ENCODE peak calls at places on chromosome 6, in four cellular contexts. X is H1, Y is H9, S is IMR-90. T is an unnamed sample.

GRCh38 chr6:36301085-36301658 is 31.3 kb downstream of the PNPLA1 start:
- DNase-seq in Y (no peak), S (peak), X (no peak), T (no peak)

GRCh38 chr6:75210885-75211739 is 5.3 kb upstream of the COL12A1 start:
- DNase-seq in Y (no peak), S (peak), X (no peak), T (peak)

GRCh38 chr6:13453771-13454251 is 33.6 kb downstream of the GFOD1 start:
- DNase-seq in Y (no peak), X (no peak), S (peak), T (no peak)

GRCh38 chr6:52365871-52366540 is 4.1 kb downstream of the PAQR8 start:
- DNase-seq in S (peak), X (no peak), Y (no peak), T (no peak)

GRCh38 chr6:122622404-122622938 is 12.3 kb downstream of the PKIB start:
- DNase-seq in X (no peak), Y (no peak), S (no peak), T (no peak)

GRCh38 chr6:141552031-141552430 is 580.7 kb upstream of the GJE1 start:
- DNase-seq in Y (no peak), S (no peak), X (no peak), T (no peak)

GRCh38 chr6:124203106-124203811 is 399.6 kb downstream of the NKAIN2 start:
- DNase-seq in S (no peak), Y (no peak), X (no peak), T (no peak)

GRCh38 chr6:28907394-28907793 is 16.4 kb downstream of the TRIM27 start:
- DNase-seq in X (no peak), Y (no peak), S (peak), T (no peak)

GRCh38 chr6:27651371-27651732 is 178.4 kb upstream of the ZNF184 start:
- DNase-seq in Y (peak), X (no peak), S (no peak), T (peak)

GRCh38 chr6:17021539-17021889 is 80.3 kb upstream of the STMND1 start:
- DNase-seq in Y (no peak), X (no peak), S (peak), T (no peak)

GRCh38 chr6:45310118-45310788 is 17.9 kb upstream of the RUNX2 start:
- DNase-seq in S (no peak), Y (peak), X (no peak), T (peak)

GRCh38 chr6:165858571-165858970 is 195.5 kb upstream of the PDE10A start:
- DNase-seq in S (peak), Y (peak), X (no peak), T (peak)

GRCh38 chr6:56916849-56917551 is 37.9 kb upstream of the BEND6 start:
- DNase-seq in X (no peak), S (no peak), Y (no peak), T (no peak)

GRCh38 chr6:33571637-33572316 is 8.3 kb downstream of the BAK1 start:
- DNase-seq in Y (no peak), X (no peak), S (no peak), T (no peak)

GRCh38 chr6:132114201-132114860 is 163.2 kb upstream of the CCN2 start:
- DNase-seq in Y (no peak), S (peak), X (no peak), T (no peak)

GRCh38 chr6:125307964-125308615 is 6.3 kb upstream of the HDDC2 start:
- DNase-seq in S (no peak), Y (no peak), X (no peak), T (no peak)

GRCh38 chr6:139882234-139882633 is 507.8 kb upstream of the CITED2 start:
- DNase-seq in S (peak), X (no peak), Y (no peak), T (peak)

GRCh38 chr6:157462956-157463742 is 82.2 kb downstream of the ZDHHC14 start:
- DNase-seq in X (no peak), S (no peak), Y (no peak), T (peak)

GRCh38 chr6:170112583-170112860 is 178.4 kb downstream of the DLL1 start:
- DNase-seq in X (peak), S (no peak), Y (no peak), T (no peak)

GRCh38 chr6:35919827-35920751 is 809 bp downstream of the SRPK1 start:
- DNase-seq in S (peak), X (peak), Y (peak), T (peak)

GRCh38 chr6:111692327-111693164 is 86.9 kb upstream of the TRAF3IP2 start:
- DNase-seq in Y (no peak), S (no peak), X (no peak), T (no peak)

GRCh38 chr6:159973951-159974350 is 5.1 kb downstream of the IGF2R start:
- DNase-seq in X (no peak), Y (no peak), S (peak), T (no peak)

GRCh38 chr6:113763883-113764282 is 93.3 kb upstream of the MARCKS start:
- DNase-seq in S (peak), X (no peak), Y (no peak), T (peak)

GRCh38 chr6:139940741-139941712 is 566.6 kb upstream of the CITED2 start:
- DNase-seq in X (no peak), Y (no peak), S (peak), T (peak)

GRCh38 chr6:109417646-109418045 is 22.8 kb downstream of the PPIL6 start:
- DNase-seq in Y (no peak), X (no peak), S (no peak), T (no peak)

GRCh38 chr6:163564536-163564935 is 150.0 kb downstream of the QKI start:
- DNase-seq in Y (no peak), S (no peak), X (no peak), T (no peak)

GRCh38 chr6:18039481-18039880 is 52.0 kb upstream of the KIF13A start:
- DNase-seq in S (peak), Y (no peak), X (no peak), T (no peak)

GRCh38 chr6:75205776-75206334 is at the start of gene COL12A1:
- DNase-seq in Y (peak), X (peak), S (peak), T (peak)

GRCh38 chr6:1390071-1390804 is 862 bp downstream of the FOXF2 start:
- DNase-seq in X (peak), S (peak), Y (peak), T (peak)

GRCh38 chr6:131828080-131828479 is 20.3 kb downstream of the ENPP1 start:
- DNase-seq in X (no peak), S (peak), Y (no peak), T (no peak)

GRCh38 chr6:34205466-34205865 is 31.2 kb upstream of the HMGA1 start:
- DNase-seq in X (no peak), Y (no peak), S (peak), T (no peak)

GRCh38 chr6:165245287-165245686 is 64.1 kb downstream of the C6orf118 start:
- DNase-seq in Y (no peak), S (peak), X (no peak), T (peak)

GRCh38 chr6:129140571-129140970 is 257.6 kb downstream of the LAMA2 start:
- DNase-seq in S (peak), Y (no peak), X (no peak), T (no peak)

GRCh38 chr6:81962198-81962597 is 209.7 kb upstream of the TENT5A start:
- DNase-seq in Y (no peak), X (no peak), S (no peak), T (no peak)

GRCh38 chr6:4647414-4648365 is 128.5 kb upstream of the CDYL start:
- DNase-seq in X (peak), S (peak), Y (peak), T (peak)

GRCh38 chr6:166005401-166005845 is 162.2 kb downstream of the TBXT start:
- DNase-seq in S (peak), Y (no peak), X (no peak), T (no peak)

GRCh38 chr6:168264593-168265335 is 54.8 kb downstream of the DACT2 start:
- DNase-seq in Y (no peak), X (no peak), S (no peak), T (peak)

GRCh38 chr6:137690029-137690428 is 177.0 kb upstream of the TNFAIP3 start:
- DNase-seq in Y (no peak), X (no peak), S (no peak), T (no peak)

GRCh38 chr6:137692308-137692707 is 174.8 kb upstream of the TNFAIP3 start:
- DNase-seq in S (no peak), Y (no peak), X (no peak), T (no peak)

GRCh38 chr6:137692806-137693205 is 174.3 kb upstream of the TNFAIP3 start:
- DNase-seq in S (peak), X (no peak), Y (no peak), T (no peak)

GRCh38 chr6:137689377-137689776 is 177.7 kb upstream of the TNFAIP3 start:
- DNase-seq in S (no peak), X (no peak), Y (no peak), T (no peak)

GRCh38 chr6:137690721-137691120 is 176.3 kb upstream of the TNFAIP3 start:
- DNase-seq in Y (no peak), X (no peak), S (no peak), T (no peak)
- H3K56ac ChIP-seq in Y (no peak), X (no peak), S (no peak), T (no peak)

DNA sequence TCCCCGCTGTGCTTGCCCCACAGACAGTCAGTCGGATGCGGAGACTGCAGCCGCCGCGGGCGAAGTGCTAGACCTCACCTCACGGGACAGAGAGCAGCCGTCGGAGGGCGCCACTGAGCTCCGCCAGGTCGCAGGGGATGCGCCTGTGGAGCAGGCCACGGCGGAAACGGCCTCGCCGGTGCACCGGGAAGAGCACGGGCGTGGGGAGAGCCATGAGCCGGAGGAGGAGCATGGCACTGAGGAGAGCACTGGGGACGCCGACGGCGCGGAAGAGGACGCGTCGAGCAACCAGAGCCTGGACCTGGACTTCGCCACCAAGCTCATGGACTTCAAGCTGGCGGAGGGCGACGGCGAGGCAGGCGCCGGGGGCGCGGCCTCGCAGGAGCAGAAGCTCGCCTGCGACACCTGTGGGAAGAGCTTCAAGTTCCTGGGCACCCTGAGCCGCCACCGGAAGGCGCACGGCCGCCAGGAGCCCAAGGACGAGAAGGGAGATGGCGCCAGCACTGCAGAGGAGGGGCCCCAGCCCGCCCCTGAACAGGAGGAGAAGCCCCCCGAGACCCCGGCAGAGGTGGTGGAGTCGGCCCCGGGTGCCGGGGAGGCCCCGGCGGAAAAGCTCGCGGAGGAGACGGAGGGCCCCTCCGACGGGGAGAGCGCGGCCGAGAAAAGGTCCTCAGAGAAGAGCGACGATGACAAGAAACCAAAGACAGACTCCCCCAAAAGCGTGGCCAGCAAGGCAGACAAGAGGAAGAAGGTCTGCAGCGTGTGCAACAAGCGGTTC is 66.4 kb downstream of the SSR1 start:
- DNase-seq in X (peak), Y (peak), S (no peak), T (no peak)
- H3K56ac ChIP-seq in X (no peak), Y (no peak), S (no peak), T (no peak)

DNA sequence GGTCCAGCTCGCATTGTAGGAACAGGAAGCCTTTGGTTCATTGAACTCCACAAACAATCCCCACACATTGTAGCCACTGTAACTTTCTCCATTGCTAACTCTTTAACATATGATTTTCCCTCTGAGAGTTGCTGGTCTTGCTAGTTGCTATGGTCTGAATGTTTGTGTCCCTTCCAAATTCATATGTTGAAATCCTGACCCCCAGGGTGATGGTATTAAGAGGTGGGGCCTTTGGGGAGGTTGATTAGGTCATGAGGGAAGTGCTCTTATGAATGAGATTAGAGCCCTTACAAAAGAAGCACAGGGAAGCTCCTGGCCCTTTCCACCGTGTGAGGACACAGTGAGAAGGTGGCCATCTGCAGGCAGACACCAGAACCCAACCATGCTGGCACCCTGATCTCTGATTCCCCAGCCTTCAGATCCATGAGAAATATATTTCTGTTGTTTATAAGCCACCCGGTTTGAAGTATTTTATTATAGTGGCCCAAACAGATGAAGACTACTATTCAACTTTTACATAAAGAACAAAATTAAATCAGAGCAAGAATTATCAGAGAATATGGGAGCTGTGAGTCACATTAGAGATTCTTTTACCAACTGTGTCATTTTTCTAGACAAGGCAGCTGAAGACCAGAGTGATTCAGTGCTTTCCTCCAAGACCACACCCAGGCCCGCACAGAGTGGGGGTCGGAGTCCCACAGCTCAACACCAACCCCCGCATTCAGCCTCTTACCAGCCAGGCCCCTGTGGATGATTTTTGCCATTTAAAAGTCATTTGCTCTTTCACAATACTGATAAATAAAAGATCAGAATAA is 143.0 kb downstream of the SAMD5 start:
- DNase-seq in Y (peak), X (no peak), S (peak), T (peak)
- H3K56ac ChIP-seq in Y (no peak), X (no peak), S (no peak), T (no peak)

GRCh38 chr6:156110249-156110648 is 654.6 kb upstream of the NOX3 start:
- DNase-seq in X (no peak), S (no peak), Y (no peak), T (no peak)

GRCh38 chr6:156111913-156112312 is 656.3 kb upstream of the NOX3 start:
- DNase-seq in X (no peak), Y (no peak), S (no peak), T (no peak)

GRCh38 chr6:156102129-156102528 is 646.5 kb upstream of the NOX3 start:
- DNase-seq in S (peak), X (peak), Y (peak), T (peak)

GRCh38 chr6:156109713-156110112 is 654.1 kb upstream of the NOX3 start:
- DNase-seq in Y (no peak), X (no peak), S (peak), T (no peak)

GRCh38 chr6:156107514-156108150 is 652.0 kb upstream of the NOX3 start:
- DNase-seq in Y (no peak), X (no peak), S (no peak), T (no peak)
- H3K56ac ChIP-seq in Y (no peak), X (no peak), S (no peak), T (no peak)

GRCh38 chr6:43522547-43523263 is 5.8 kb downstream of the POLR1C start:
- DNase-seq in S (no peak), X (no peak), Y (no peak), T (no peak)
- H3K56ac ChIP-seq in S (no peak), X (no peak), Y (no peak), T (no peak)

DNA sequence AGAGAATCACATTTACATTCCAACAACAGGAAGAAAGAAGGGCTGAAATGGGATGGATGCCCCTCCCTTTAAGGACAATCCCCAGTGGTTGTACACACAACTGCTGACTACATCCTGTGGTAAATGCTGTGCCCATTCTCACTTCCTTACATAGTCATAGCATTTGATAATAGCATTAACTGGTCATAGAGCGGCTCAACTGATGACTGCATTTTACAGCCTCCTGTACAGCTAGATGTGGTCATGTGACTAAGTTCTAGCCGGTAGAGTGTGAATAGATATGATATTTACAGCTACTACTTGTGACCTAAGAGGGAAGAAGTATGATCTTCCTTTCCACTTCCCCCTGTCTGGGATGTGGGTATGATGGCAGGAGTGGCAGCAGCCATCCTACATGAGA is 24.7 kb downstream of the KCNK17 start:
- DNase-seq in X (no peak), S (no peak), Y (no peak), T (no peak)
- H3K56ac ChIP-seq in X (no peak), S (no peak), Y (no peak), T (no peak)

GRCh38 chr6:90780778-90781177 is 193.9 kb upstream of the MAP3K7 start:
- DNase-seq in Y (no peak), S (no peak), X (no peak), T (no peak)
- H3K56ac ChIP-seq in Y (no peak), S (no peak), X (no peak), T (no peak)

DNA sequence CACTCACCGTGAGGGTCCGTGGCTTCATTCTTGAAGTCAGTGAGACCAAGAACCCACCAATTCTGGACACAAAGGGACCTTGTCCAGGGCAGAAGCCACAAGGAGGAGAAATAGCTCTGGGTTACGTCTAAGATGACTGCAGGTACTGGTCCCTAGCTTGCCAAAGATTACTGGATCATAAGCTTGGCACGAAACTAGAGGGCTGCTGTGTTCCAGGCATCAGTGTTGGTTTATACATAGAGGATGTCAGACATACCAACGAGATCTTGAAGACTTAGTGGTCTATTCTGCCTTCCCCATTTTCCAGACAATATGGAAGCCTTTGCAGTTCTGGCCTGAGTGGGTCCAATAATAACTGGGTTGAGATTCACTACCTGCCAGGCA is 175.7 kb downstream of the TBX18 start:
- DNase-seq in X (no peak), S (no peak), Y (no peak), T (no peak)
- H3K56ac ChIP-seq in X (no peak), S (no peak), Y (no peak), T (no peak)

T was measured in mesendoderm.